ENCODE peak calls at places on chromosome 14, in four cellular contexts. Z is cardiac muscle cell, M is HFF-Myc, T is amygdala. I is an unnamed sample.

GRCh38 chr14:99225804-99226203 is 46.2 kb downstream of the BCL11B start:
- DNase-seq in T (no peak), M (no peak), Z (no peak), I (no peak)

GRCh38 chr14:23056257-23056955 is 914 bp downstream of the CDH24 start:
- DNase-seq in M (no peak), Z (peak), T (no peak), I (no peak)

GRCh38 chr14:100070310-100070709 is 5.1 kb downstream of the EVL start:
- DNase-seq in Z (no peak), M (no peak), T (no peak), I (no peak)

GRCh38 chr14:61877050-61877390 is 114.8 kb downstream of the SNAPC1 start:
- DNase-seq in Z (no peak), T (no peak), M (no peak), I (no peak)

GRCh38 chr14:69183735-69184134 is 7.6 kb upstream of the EXD2 start:
- DNase-seq in Z (peak), M (no peak), T (no peak), I (no peak)

GRCh38 chr14:50770586-50770985 is 60.4 kb downstream of the NIN start:
- DNase-seq in Z (no peak), T (no peak), M (no peak), I (no peak)

GRCh38 chr14:70186826-70187483 is 1.8 kb downstream of the SLC8A3 start:
- DNase-seq in Z (peak), M (no peak), T (peak), I (peak)

GRCh38 chr14:100772607-100773165 is 46.0 kb downstream of the DLK1 start:
- DNase-seq in T (no peak), Z (no peak), M (no peak), I (no peak)

GRCh38 chr14:105073720-105074600 is 8.7 kb upstream of the GPR132 start:
- DNase-seq in T (no peak), Z (no peak), M (no peak), I (no peak)

GRCh38 chr14:68669644-68670343 is 123.1 kb downstream of the ZFP36L1 start:
- DNase-seq in Z (no peak), M (no peak), T (no peak), I (no peak)

GRCh38 chr14:60396718-60397343 is 89.0 kb downstream of the C14orf39 start:
- DNase-seq in T (no peak), M (no peak), Z (no peak), I (no peak)

GRCh38 chr14:26121181-26121580 is 476.7 kb downstream of the NOVA1 start:
- DNase-seq in M (no peak), T (no peak), Z (no peak), I (no peak)

GRCh38 chr14:91509878-91510170 is 286 bp downstream of the PPP4R3A start:
- DNase-seq in M (no peak), Z (no peak), T (no peak), I (no peak)

GRCh38 chr14:41973178-41973577 is 366.5 kb downstream of the LRFN5 start:
- DNase-seq in M (no peak), T (no peak), Z (no peak), I (no peak)

GRCh38 chr14:100393906-100394732 is 71.0 kb downstream of the SLC25A47 start:
- DNase-seq in Z (no peak), M (no peak), T (no peak), I (no peak)

GRCh38 chr14:54599932-54600331 is 33.0 kb downstream of the SAMD4A start:
- DNase-seq in Z (no peak), M (no peak), T (no peak), I (no peak)

GRCh38 chr14:24013654-24014514 is 25.2 kb downstream of the DHRS4L2 start:
- DNase-seq in Z (peak), M (peak), T (no peak), I (no peak)

GRCh38 chr14:65486856-65487255 is 74.3 kb downstream of the FUT8 start:
- DNase-seq in M (no peak), Z (no peak), T (no peak), I (no peak)

GRCh38 chr14:64891173-64891838 is 11.6 kb upstream of the SPTB start:
- DNase-seq in T (no peak), Z (no peak), M (no peak), I (no peak)

GRCh38 chr14:64200170-64200569 is 94.0 kb downstream of the ESR2 start:
- DNase-seq in T (no peak), M (no peak), Z (no peak), I (peak)

GRCh38 chr14:90523544-90523943 is 126.7 kb downstream of the CALM1 start:
- DNase-seq in T (no peak), M (no peak), Z (peak), I (no peak)

GRCh38 chr14:38197761-38198345 is 9.9 kb upstream of the SSTR1 start:
- DNase-seq in M (no peak), T (no peak), Z (no peak), I (no peak)

GRCh38 chr14:75208843-75209242 is 32.4 kb upstream of the TMED10 start:
- DNase-seq in M (no peak), T (no peak), Z (no peak), I (no peak)

GRCh38 chr14:70722418-70722817 is 80.7 kb downstream of the TTC9 start:
- DNase-seq in M (no peak), Z (no peak), T (no peak), I (no peak)

GRCh38 chr14:63573579-63573978 is 30.4 kb upstream of the PPP2R5E start:
- DNase-seq in Z (peak), T (no peak), M (no peak), I (no peak)

GRCh38 chr14:39731912-39732311 is 299.7 kb upstream of the FBXO33 start:
- DNase-seq in Z (no peak), T (no peak), M (no peak), I (no peak)

GRCh38 chr14:75247939-75248338 is 30.7 kb upstream of the FOS start:
- DNase-seq in T (no peak), Z (no peak), M (no peak), I (no peak)

GRCh38 chr14:22159049-22159448 is 430.0 kb downstream of the DAD1 start:
- DNase-seq in Z (no peak), M (no peak), T (no peak), I (no peak)

GRCh38 chr14:22070119-22070982 is 396.7 kb upstream of the OR4E1 start:
- DNase-seq in Z (peak), M (no peak), T (no peak), I (no peak)

GRCh38 chr14:100532916-100533630 is 54.1 kb downstream of the BEGAIN start:
- DNase-seq in M (no peak), T (no peak), Z (peak), I (no peak)

GRCh38 chr14:21428930-21429329 is 27.0 kb downstream of the CHD8 start:
- DNase-seq in Z (no peak), M (no peak), T (no peak), I (no peak)